ENCODE peak calls at places on chromosome 2, in nine cellular contexts. Q is IMR-90, P is GM23248, H is SK-N-SH, R is MM.1S, I is neural progenitor cell, V is HCT116, D is PC-3, U is mammary epithelial cell. T is an unnamed sample. For H4K20me1, the result is how much of the 10 kb centered on the place peaks cover.

GRCh38 chr2:170255971-170256370 is 78.0 kb downstream of the MYO3B start:
- DNase-seq in Q (peak), P (peak), H (no peak), R (no peak), I (no peak), V (no peak), D (peak), U (peak), T (no peak)

GRCh38 chr2:74959106-74959751 is 786 bp downstream of the POLE4 start:
- DNase-seq in Q (no peak), P (no peak), H (no peak), R (no peak), I (no peak), V (no peak), D (no peak), U (no peak), T (no peak)

GRCh38 chr2:239193426-239193825 is 207.4 kb downstream of the HDAC4 start:
- DNase-seq in Q (no peak), P (no peak), H (no peak), R (no peak), I (no peak), V (no peak), D (no peak), U (no peak), T (no peak)

GRCh38 chr2:120825370-120826259 is 89.9 kb downstream of the GLI2 start:
- DNase-seq in Q (peak), P (peak), H (peak), R (no peak), I (no peak), V (no peak), D (no peak), U (peak), T (no peak)

GRCh38 chr2:219551412-219551811 is 7.6 kb downstream of the TMEM198 start:
- DNase-seq in Q (peak), P (peak), H (peak), R (no peak), I (peak), V (no peak), D (peak), U (peak), T (no peak)

GRCh38 chr2:130864830-130865229 is 28.1 kb downstream of the ARHGEF4 start:
- DNase-seq in Q (peak), P (peak), H (no peak), R (no peak), I (no peak), V (peak), D (peak), U (peak), T (peak)

GRCh38 chr2:70086278-70086837 is 919 bp upstream of the PCBP1 start:
- DNase-seq in Q (peak), P (peak), H (peak), R (peak), I (peak), V (peak), D (peak), U (peak), T (peak)

GRCh38 chr2:146850746-146851145 is 994.1 kb upstream of the ACVR2A start:
- DNase-seq in Q (no peak), P (no peak), H (no peak), R (no peak), I (no peak), V (no peak), D (no peak), U (no peak), T (no peak)

GRCh38 chr2:236573066-236573929 is 3.7 kb downstream of the ACKR3 start:
- DNase-seq in Q (no peak), P (no peak), H (no peak), R (no peak), I (no peak), V (no peak), D (no peak), U (no peak), T (no peak)

GRCh38 chr2:28274911-28275685 is 117.6 kb upstream of the FOSL2 start:
- DNase-seq in Q (peak), P (peak), H (no peak), R (no peak), I (peak), V (peak), D (peak), U (peak), T (no peak)

GRCh38 chr2:219109468-219109867 is 48.7 kb upstream of the IHH start:
- DNase-seq in Q (no peak), P (no peak), H (no peak), R (no peak), I (peak), V (no peak), D (no peak), U (no peak), T (no peak)

GRCh38 chr2:173204316-173204715 is 128.7 kb downstream of the MAP3K20 start:
- DNase-seq in Q (no peak), P (no peak), H (peak), R (no peak), I (no peak), V (no peak), D (no peak), U (no peak), T (peak)

GRCh38 chr2:153287109-153287801 is 191.3 kb downstream of the RPRM start:
- DNase-seq in Q (no peak), P (no peak), H (peak), R (no peak), I (peak), V (peak), D (peak), U (no peak), T (no peak)

GRCh38 chr2:234324151-234324550 is 172.7 kb downstream of the ARL4C start:
- DNase-seq in Q (no peak), P (no peak), H (no peak), R (no peak), I (no peak), V (no peak), D (no peak), U (no peak), T (no peak)

GRCh38 chr2:206701952-206702630 is 16.1 kb downstream of the DYTN start:
- DNase-seq in Q (no peak), P (no peak), H (no peak), R (no peak), I (no peak), V (no peak), D (no peak), U (no peak), T (no peak)

GRCh38 chr2:238259085-238260020 is 19.5 kb upstream of the HES6 start:
- DNase-seq in Q (no peak), P (no peak), H (no peak), R (peak), I (no peak), V (no peak), D (peak), U (peak), T (peak)

GRCh38 chr2:24926602-24927252 is 6.7 kb upstream of the ADCY3 start:
- DNase-seq in Q (no peak), P (peak), H (no peak), R (no peak), I (peak), V (no peak), D (no peak), U (no peak), T (no peak)

GRCh38 chr2:234289789-234290188 is 207.1 kb downstream of the ARL4C start:
- DNase-seq in Q (peak), P (peak), H (no peak), R (peak), I (no peak), V (peak), D (peak), U (peak), T (no peak)

GRCh38 chr2:163808406-163808805 is 72.6 kb upstream of the FIGN start:
- DNase-seq in Q (no peak), P (no peak), H (no peak), R (no peak), I (peak), V (no peak), D (no peak), U (no peak), T (no peak)

GRCh38 chr2:181805228-181806038 is 86.1 kb upstream of the ITPRID2 start:
- DNase-seq in Q (peak), P (peak), H (no peak), R (no peak), I (no peak), V (no peak), D (no peak), U (no peak), T (no peak)

GRCh38 chr2:127700527-127701192 is 637 bp upstream of the SFT2D3 start:
- DNase-seq in Q (no peak), P (peak), H (no peak), R (peak), I (peak), V (peak), D (peak), U (no peak), T (peak)

GRCh38 chr2:24124003-24124585 is 825 bp downstream of the FAM228B start:
- DNase-seq in Q (peak), P (peak), H (no peak), R (no peak), I (no peak), V (no peak), D (peak), U (peak), T (no peak)

GRCh38 chr2:43798300-43798699 is 24.5 kb downstream of the DYNC2LI1 start:
- DNase-seq in Q (no peak), P (peak), H (no peak), R (no peak), I (no peak), V (no peak), D (peak), U (no peak), T (no peak)

GRCh38 chr2:158414538-158414937 is 42.0 kb downstream of the CCDC148 start:
- DNase-seq in Q (peak), P (peak), H (no peak), R (no peak), I (no peak), V (no peak), D (no peak), U (peak), T (no peak)

GRCh38 chr2:229050063-229050635 is 220.9 kb downstream of the PID1 start:
- DNase-seq in Q (no peak), P (no peak), H (peak), R (no peak), I (no peak), V (no peak), D (no peak), U (no peak), T (no peak)

GRCh38 chr2:212894026-212894425 is 257.4 kb downstream of the IKZF2 start:
- DNase-seq in Q (no peak), P (no peak), H (no peak), R (no peak), I (no peak), V (no peak), D (no peak), U (no peak), T (no peak)

GRCh38 chr2:37205689-37206341 is 9.5 kb downstream of the CEBPZOS start:
- DNase-seq in Q (no peak), P (no peak), H (no peak), R (no peak), I (peak), V (no peak), D (no peak), U (no peak), T (no peak)

GRCh38 chr2:205754924-205755321 is 72.6 kb downstream of the NRP2 start:
- DNase-seq in Q (peak), P (peak), H (no peak), R (no peak), I (peak), V (peak), D (peak), U (peak), T (no peak)

GRCh38 chr2:23497536-23497935 is 112.6 kb downstream of the KLHL29 start:
- DNase-seq in Q (no peak), P (no peak), H (no peak), R (no peak), I (no peak), V (no peak), D (no peak), U (no peak), T (no peak)

DNA sequence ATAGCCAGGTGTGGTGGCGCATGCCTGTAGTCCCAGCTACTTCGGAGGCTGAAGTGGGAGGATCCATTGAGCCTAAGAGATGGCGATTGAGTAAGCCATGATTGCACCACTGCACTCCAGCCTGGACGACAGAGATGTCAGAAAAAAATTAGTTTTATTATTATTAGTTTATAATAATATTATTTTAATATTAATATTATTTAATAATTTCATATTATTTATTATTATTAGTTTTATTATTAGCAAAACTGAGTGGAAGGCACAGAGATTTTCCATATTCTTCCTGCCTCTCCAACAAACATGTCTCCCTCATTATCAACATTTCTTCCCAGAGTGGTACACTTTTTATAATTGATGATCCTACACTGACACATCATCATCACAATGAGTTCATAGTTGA is 278.2 kb downstream of the SOX11 start:
- DNase-seq in Q (no peak), P (no peak), H (no peak), R (no peak), I (no peak), V (no peak), D (no peak), U (no peak), T (no peak)
- H3K9ac ChIP-seq in Q (no peak), P (no peak), H (no peak), R (no peak), I (no peak), V (no peak), D (no peak), U (no peak), T (no peak)

GRCh38 chr2:189370719-189371118 is 70.6 kb upstream of the WDR75 start:
- DNase-seq in Q (peak), P (peak), H (no peak), R (no peak), I (no peak), V (no peak), D (peak), U (peak), T (no peak)

GRCh38 chr2:189369566-189369965 is 71.7 kb upstream of the WDR75 start:
- DNase-seq in Q (peak), P (peak), H (no peak), R (no peak), I (no peak), V (no peak), D (peak), U (peak), T (no peak)

GRCh38 chr2:189366349-189366748 is 74.9 kb upstream of the WDR75 start:
- DNase-seq in Q (no peak), P (no peak), H (no peak), R (no peak), I (no peak), V (no peak), D (no peak), U (no peak), T (no peak)

GRCh38 chr2:189364607-189365006 is 76.7 kb upstream of the WDR75 start:
- DNase-seq in Q (no peak), P (no peak), H (no peak), R (no peak), I (no peak), V (no peak), D (no peak), U (no peak), T (no peak)

GRCh38 chr2:189367343-189367742 is 73.9 kb upstream of the WDR75 start:
- DNase-seq in Q (no peak), P (no peak), H (no peak), R (no peak), I (no peak), V (no peak), D (no peak), U (no peak), T (no peak)
- H3K27ac ChIP-seq in Q (no peak), P (no peak), H (peak), R (no peak), I (no peak), V (no peak), D (no peak), U (no peak), T (no peak)

GRCh38 chr2:240443891-240444301 is 8.4 kb downstream of the GPC1 start:
- DNase-seq in Q (peak), P (peak), H (no peak), R (no peak), I (no peak), V (no peak), D (no peak), U (no peak), T (no peak)

GRCh38 chr2:240446618-240447175 is 11.2 kb downstream of the GPC1 start:
- DNase-seq in Q (no peak), P (no peak), H (no peak), R (no peak), I (no peak), V (no peak), D (no peak), U (no peak), T (no peak)

GRCh38 chr2:240442891-240443715 is 7.6 kb downstream of the GPC1 start:
- DNase-seq in Q (no peak), P (no peak), H (no peak), R (no peak), I (no peak), V (no peak), D (no peak), U (no peak), T (no peak)

GRCh38 chr2:240445961-240446538 is 10.6 kb downstream of the GPC1 start:
- DNase-seq in Q (no peak), P (no peak), H (no peak), R (no peak), I (no peak), V (no peak), D (no peak), U (no peak), T (no peak)

DNA sequence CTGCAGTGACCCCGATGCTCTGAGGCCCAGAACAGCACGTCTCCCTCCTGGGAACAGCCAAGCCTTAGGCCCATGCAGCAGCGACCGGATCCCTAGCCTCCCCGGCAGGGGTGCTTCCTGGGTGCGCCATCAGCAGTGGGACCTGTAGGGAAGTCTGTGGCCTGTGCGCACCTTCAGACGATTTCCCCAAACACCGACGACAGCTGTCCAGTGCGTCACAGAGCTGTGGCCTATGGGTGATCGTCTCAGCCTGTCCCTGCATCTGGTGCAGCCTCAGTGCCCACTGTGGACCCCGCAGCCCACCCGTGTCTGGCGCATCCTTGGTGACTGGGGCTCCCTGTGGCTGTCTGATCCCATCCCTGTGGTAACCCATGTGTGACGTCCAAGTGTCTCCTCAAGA is 9.0 kb downstream of the GPC1 start:
- DNase-seq in Q (no peak), P (no peak), H (no peak), R (no peak), I (no peak), V (no peak), D (no peak), U (no peak), T (no peak)
- H4K20me1 ChIP-seq in Q (half or more), P (under half), H (half or more), R (under half), I (half or more), V (under half), D (under half), U (under half), T (under half)

GRCh38 chr2:160096414-160096813 is 34.0 kb upstream of the PLA2R1 start:
- DNase-seq in Q (no peak), P (peak), H (no peak), R (no peak), I (no peak), V (no peak), D (no peak), U (peak), T (no peak)
- H3K9ac ChIP-seq in Q (no peak), P (no peak), H (no peak), R (no peak), I (no peak), V (no peak), D (no peak), U (no peak), T (no peak)

GRCh38 chr2:6881036-6881435 is 3.5 kb downstream of the RSAD2 start:
- DNase-seq in Q (no peak), P (no peak), H (no peak), R (no peak), I (no peak), V (no peak), D (no peak), U (no peak), T (no peak)
- H3K27ac ChIP-seq in Q (no peak), P (no peak), H (no peak), R (no peak), I (no peak), V (no peak), D (no peak), U (no peak), T (no peak)

GRCh38 chr2:101003278-101003775 is 1.2 kb downstream of the RPL31 start:
- DNase-seq in Q (peak), P (no peak), H (no peak), R (no peak), I (peak), V (no peak), D (no peak), U (no peak), T (no peak)
- H4K20me1 ChIP-seq in Q (half or more), P (under half), H (under half), R (under half), I (under half), V (under half), D (under half), U (under half), T (under half)